ENCODE peak calls at places on chromosome 12, in eight cellular contexts. O, Y, B, T, I, J, N and C are unnamed samples.

GRCh38 chr12:14113031-14113430 is 131.6 kb upstream of the GRIN2B start:
- DNase-seq in T (no peak), I (no peak), N (no peak), O (no peak), J (no peak), B (no peak), Y (no peak), C (no peak)

GRCh38 chr12:5648692-5649338 is 216.9 kb downstream of the NTF3 start:
- DNase-seq in B (peak), O (no peak), I (peak), J (peak), N (no peak), Y (no peak), T (peak), C (no peak)

GRCh38 chr12:127559349-127560040 is 707.5 kb upstream of the TMEM132C start:
- DNase-seq in O (no peak), J (peak), I (peak), N (peak), B (peak), Y (no peak), T (peak), C (no peak)

GRCh38 chr12:79367016-79367575 is 323.7 kb downstream of the PAWR start:
- DNase-seq in B (no peak), J (no peak), Y (no peak), O (no peak), I (no peak), N (no peak), T (no peak), C (no peak)

GRCh38 chr12:42590324-42590934 is 883 bp upstream of the PRICKLE1 start:
- DNase-seq in N (no peak), J (no peak), Y (peak), B (no peak), T (peak), O (no peak), I (no peak), C (no peak)

GRCh38 chr12:26845057-26845666 is 12.2 kb upstream of the ITPR2 start:
- DNase-seq in N (no peak), T (peak), J (no peak), O (peak), B (peak), I (peak), Y (peak), C (no peak)

GRCh38 chr12:123449103-123449736 is 8.7 kb upstream of the SNRNP35 start:
- DNase-seq in I (no peak), O (no peak), Y (no peak), J (no peak), T (no peak), B (no peak), N (no peak), C (no peak)

GRCh38 chr12:88960213-88960878 is 380.1 kb upstream of the KITLG start:
- DNase-seq in O (no peak), T (no peak), N (no peak), Y (no peak), I (peak), J (no peak), B (peak), C (no peak)

GRCh38 chr12:6450091-6450868 is 1.6 kb upstream of the TAPBPL start:
- DNase-seq in T (no peak), J (no peak), N (no peak), O (no peak), Y (no peak), I (no peak), B (no peak), C (no peak)

GRCh38 chr12:5498806-5499205 is 66.9 kb downstream of the NTF3 start:
- DNase-seq in B (no peak), O (no peak), I (no peak), Y (no peak), T (no peak), J (no peak), N (no peak), C (no peak)

GRCh38 chr12:120290541-120291312 is 976 bp downstream of the RNU4-2 start:
- DNase-seq in J (no peak), N (no peak), B (no peak), O (no peak), Y (no peak), T (no peak), I (peak), C (no peak)

GRCh38 chr12:57475271-57476161 is 4.2 kb downstream of the ARHGAP9 start:
- DNase-seq in I (peak), Y (peak), O (no peak), N (no peak), B (no peak), J (no peak), T (no peak), C (no peak)

GRCh38 chr12:118850244-118850825 is 131.0 kb upstream of the SRRM4 start:
- DNase-seq in J (no peak), N (no peak), O (no peak), T (peak), I (no peak), B (no peak), Y (no peak), C (no peak)

GRCh38 chr12:57101892-57102695 is 9.1 kb downstream of the STAT6 start:
- DNase-seq in N (no peak), I (peak), T (no peak), Y (no peak), O (no peak), J (no peak), B (peak), C (no peak)

GRCh38 chr12:59067068-59067467 is 146.8 kb upstream of the LRIG3 start:
- DNase-seq in B (peak), J (peak), I (peak), N (peak), T (peak), O (no peak), Y (no peak), C (peak)

GRCh38 chr12:3300833-3301401 is 190.1 kb upstream of the PRMT8 start:
- DNase-seq in T (no peak), O (no peak), J (no peak), I (no peak), Y (no peak), B (no peak), N (no peak), C (no peak)

GRCh38 chr12:18747960-18748359 is 10.0 kb downstream of the CAPZA3 start:
- DNase-seq in I (peak), B (peak), Y (no peak), N (peak), T (no peak), J (peak), O (no peak), C (peak)

GRCh38 chr12:88538250-88538649 is 42.0 kb downstream of the KITLG start:
- DNase-seq in N (no peak), O (no peak), B (peak), J (no peak), I (no peak), Y (no peak), T (no peak), C (no peak)

GRCh38 chr12:49821375-49822287 is 6.6 kb downstream of the NCKAP5L start:
- DNase-seq in T (no peak), O (no peak), Y (no peak), J (no peak), B (no peak), N (no peak), I (no peak), C (no peak)

GRCh38 chr12:102479984-102480383 is 379 bp downstream of the IGF1 start:
- DNase-seq in O (no peak), J (no peak), I (no peak), N (no peak), T (no peak), Y (no peak), B (no peak), C (no peak)

GRCh38 chr12:102478416-102479098 is 1.8 kb downstream of the IGF1 start:
- DNase-seq in Y (no peak), J (no peak), B (no peak), T (peak), O (no peak), N (no peak), I (no peak), C (no peak)

GRCh38 chr12:102480401-102480800 is at the start of gene IGF1:
- DNase-seq in J (peak), I (peak), O (no peak), N (no peak), T (no peak), Y (no peak), B (peak), C (no peak)

GRCh38 chr12:102481705-102482104 is 1.3 kb upstream of the IGF1 start:
- DNase-seq in J (no peak), I (no peak), T (no peak), B (no peak), O (no peak), Y (no peak), N (no peak), C (no peak)

DNA sequence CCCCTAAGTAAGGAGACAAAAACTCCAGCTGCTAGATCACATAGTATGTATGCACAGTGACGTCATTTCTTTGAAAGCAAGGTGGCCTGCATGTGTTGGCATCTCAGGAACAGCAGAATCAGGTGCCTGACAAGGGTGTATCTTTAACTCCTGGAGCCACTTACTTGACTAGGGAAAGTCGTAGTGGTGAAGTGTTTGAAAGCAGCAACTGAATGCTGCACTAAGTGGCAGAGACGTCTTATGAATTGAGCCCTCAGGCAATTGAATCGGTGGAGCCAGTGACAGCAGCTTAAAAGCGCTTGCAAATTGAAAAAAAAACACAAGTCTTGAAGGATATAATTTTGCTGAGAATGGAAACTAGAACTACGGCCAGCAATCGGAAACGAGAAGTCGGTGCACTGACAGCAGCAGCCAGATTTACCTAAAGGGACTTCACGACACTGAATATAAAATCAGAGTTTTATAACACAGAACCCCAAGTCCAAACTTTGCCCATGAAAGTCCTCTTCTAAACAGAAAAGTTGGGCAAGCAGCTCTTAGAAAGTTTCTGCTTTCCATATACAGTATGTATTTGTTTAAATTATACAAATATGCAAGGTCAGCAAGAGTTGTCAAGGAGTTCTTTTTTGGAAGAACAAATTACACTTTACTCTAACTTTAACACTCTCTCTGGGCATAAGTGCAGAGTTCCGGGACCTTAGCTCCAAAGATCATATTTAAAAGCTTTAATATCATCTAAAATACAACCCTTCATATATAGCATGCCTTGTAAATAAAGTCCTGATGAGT is 1.1 kb downstream of the IGF1 start:
- DNase-seq in O (no peak), T (no peak), I (no peak), N (no peak), J (no peak), Y (no peak), B (no peak), C (no peak)
- H3K4me3 ChIP-seq in O (peak), T (no peak), I (no peak), N (no peak), J (no peak), Y (peak), B (no peak), C (no peak)

GRCh38 chr12:31015215-31015614 is 58.4 kb upstream of the DDX11 start:
- DNase-seq in O (no peak), T (no peak), J (no peak), N (no peak), Y (no peak), I (no peak), B (no peak), C (no peak)

GRCh38 chr12:31008961-31009840 is 64.5 kb upstream of the DDX11 start:
- DNase-seq in J (no peak), Y (no peak), I (no peak), O (no peak), T (no peak), N (no peak), B (no peak), C (no peak)

GRCh38 chr12:31009976-31010375 is 63.7 kb upstream of the DDX11 start:
- DNase-seq in B (no peak), J (no peak), N (no peak), T (no peak), O (no peak), Y (no peak), I (no peak), C (no peak)

GRCh38 chr12:31011336-31011735 is 62.3 kb upstream of the DDX11 start:
- DNase-seq in J (no peak), T (no peak), I (no peak), Y (peak), O (no peak), B (no peak), N (no peak), C (no peak)

DNA sequence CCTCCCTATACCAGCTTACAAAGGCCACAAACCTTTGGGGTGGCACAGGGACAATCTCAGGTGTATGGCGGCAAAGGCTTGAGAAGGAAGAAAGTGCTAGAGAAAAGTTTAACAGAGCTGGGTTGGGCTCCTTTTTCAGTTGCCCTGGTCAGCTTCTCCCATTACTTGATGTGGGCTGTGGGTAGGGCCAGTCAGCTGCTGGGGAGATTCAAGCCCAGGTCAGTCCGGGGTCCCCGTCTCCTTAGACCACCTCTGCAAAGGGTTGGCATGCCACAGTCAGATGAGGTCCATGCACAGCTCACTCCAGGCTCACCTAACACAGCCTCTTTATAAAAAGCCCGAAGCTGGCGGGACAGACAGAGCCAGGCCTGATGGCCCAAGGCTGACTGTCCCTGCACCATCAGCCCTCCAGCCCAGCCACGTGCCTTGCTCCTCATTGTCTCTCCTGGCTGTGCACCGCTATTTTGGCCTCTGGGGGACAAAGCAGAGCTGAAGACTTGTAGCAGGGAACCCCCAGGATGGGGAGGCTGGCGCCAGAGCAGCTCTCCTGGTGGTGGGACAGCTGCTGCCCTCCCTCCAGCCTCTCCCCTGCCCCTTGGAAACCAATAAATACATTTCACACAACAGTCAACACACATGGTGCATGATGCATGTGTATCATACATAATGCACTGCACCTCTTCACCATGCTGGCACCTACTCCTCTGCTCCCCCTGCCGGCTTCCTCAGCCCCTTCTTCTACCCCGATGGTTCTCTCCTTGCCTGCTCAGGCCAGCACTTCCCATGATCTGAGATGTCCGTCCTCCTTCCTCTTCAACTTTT is 61.7 kb upstream of the DDX11 start:
- DNase-seq in N (no peak), I (no peak), B (no peak), T (no peak), J (no peak), Y (peak), O (no peak), C (no peak)
- TF ChIP-seq CTCF in N (peak), I (no peak), B (peak), T (peak), J (no peak), Y (no peak), O (no peak), C (peak)

GRCh38 chr12:23055004-23055403 is 430.0 kb downstream of the ETNK1 start:
- DNase-seq in Y (no peak), I (peak), O (no peak), T (peak), B (peak), J (no peak), N (no peak), C (no peak)
- H3K4me3 ChIP-seq in Y (no peak), I (no peak), O (no peak), T (no peak), B (no peak), J (no peak), N (no peak), C (no peak)

GRCh38 chr12:1532796-1533195 is 61.6 kb downstream of the FBXL14 start:
- DNase-seq in N (no peak), T (no peak), O (no peak), I (no peak), J (no peak), B (no peak), Y (no peak), C (no peak)
- TF ChIP-seq CTCF in N (peak), T (no peak), O (no peak), I (peak), J (no peak), B (peak), Y (no peak), C (no peak)

GRCh38 chr12:53696655-53697321 is 20.9 kb upstream of the ATP5MC2 start:
- DNase-seq in J (no peak), I (no peak), Y (no peak), T (no peak), N (no peak), B (no peak), O (no peak), C (no peak)
- H3K4me3 ChIP-seq in J (no peak), I (no peak), Y (peak), T (no peak), N (no peak), B (no peak), O (peak), C (peak)

DNA sequence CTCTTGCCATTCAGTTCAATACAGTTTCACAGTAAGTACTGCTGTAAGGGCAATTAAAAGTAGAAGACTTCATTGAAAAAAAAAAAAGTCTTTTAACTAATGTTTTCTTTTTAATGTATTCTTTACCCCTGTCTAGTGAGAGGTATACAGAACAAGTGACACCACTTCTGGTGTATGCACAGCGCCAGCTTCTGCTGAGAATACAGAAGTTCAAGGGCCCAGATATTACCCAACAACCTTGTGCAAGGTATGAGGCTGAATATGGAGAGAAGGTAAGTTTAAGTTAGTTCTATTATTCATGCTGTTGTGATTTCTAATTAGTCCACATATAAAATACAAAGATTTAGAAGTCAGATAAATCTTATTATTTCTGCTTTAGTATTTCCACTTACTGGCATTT is 168.7 kb downstream of the CFAP54 start:
- DNase-seq in J (no peak), Y (no peak), B (no peak), N (no peak), O (no peak), I (no peak), T (no peak), C (no peak)
- TF ChIP-seq CTCF in J (no peak), Y (no peak), B (no peak), N (no peak), O (no peak), I (no peak), T (no peak), C (no peak)